ENCODE peak calls at places on chromosomes 3 and 15, in four cellular contexts. Z, R, Y and E are unnamed samples. For H3K4me1, the result is how much of the 10 kb centered on the place peaks cover.

GRCh38 chr3:12586403-12586802 is 29.5 kb downstream of the MKRN2 start:
- DNase-seq in Z (no peak), R (no peak), Y (no peak), E (no peak)

GRCh38 chr3:58161435-58162398 is 49.1 kb downstream of the DNASE1L3 start:
- DNase-seq in Z (peak), R (peak), Y (no peak), E (peak)

GRCh38 chr15:83846847-83847246 is 192.9 kb downstream of the ADAMTSL3 start:
- DNase-seq in Z (no peak), R (no peak), Y (no peak), E (no peak)

GRCh38 chr3:194184265-194184751 is 48.4 kb downstream of the HES1 start:
- DNase-seq in Z (no peak), R (no peak), Y (no peak), E (peak)

GRCh38 chr3:194472290-194472920 is 14.4 kb downstream of the ATP13A3 start:
- DNase-seq in Z (peak), R (no peak), Y (no peak), E (peak)

GRCh38 chr15:87369269-87369668 is 887.3 kb downstream of the NTRK3 start:
- DNase-seq in Z (no peak), R (no peak), Y (no peak), E (peak)

GRCh38 chr3:61936344-61936937 is 375.1 kb downstream of the PTPRG start:
- DNase-seq in Z (peak), R (peak), Y (no peak), E (peak)

GRCh38 chr15:38554354-38554753 is 10.3 kb downstream of the RASGRP1 start:
- DNase-seq in Z (peak), R (no peak), Y (no peak), E (no peak)

GRCh38 chr15:41948499-41948898 is 23.9 kb downstream of the EHD4 start:
- DNase-seq in Z (no peak), R (no peak), Y (no peak), E (no peak)

GRCh38 chr3:41716391-41716910 is 245.5 kb downstream of the ULK4 start:
- DNase-seq in Z (no peak), R (no peak), Y (no peak), E (peak)

GRCh38 chr3:23760871-23761373 is 44.8 kb upstream of the UBE2E1 start:
- DNase-seq in Z (no peak), R (no peak), Y (no peak), E (no peak)

GRCh38 chr3:23761440-23761896 is 44.3 kb upstream of the UBE2E1 start:
- DNase-seq in Z (peak), R (no peak), Y (no peak), E (no peak)

GRCh38 chr3:23764407-23764806 is 41.3 kb upstream of the UBE2E1 start:
- DNase-seq in Z (no peak), R (no peak), Y (no peak), E (no peak)

GRCh38 chr3:23763040-23763477 is 42.7 kb upstream of the UBE2E1 start:
- DNase-seq in Z (no peak), R (no peak), Y (no peak), E (no peak)

DNA sequence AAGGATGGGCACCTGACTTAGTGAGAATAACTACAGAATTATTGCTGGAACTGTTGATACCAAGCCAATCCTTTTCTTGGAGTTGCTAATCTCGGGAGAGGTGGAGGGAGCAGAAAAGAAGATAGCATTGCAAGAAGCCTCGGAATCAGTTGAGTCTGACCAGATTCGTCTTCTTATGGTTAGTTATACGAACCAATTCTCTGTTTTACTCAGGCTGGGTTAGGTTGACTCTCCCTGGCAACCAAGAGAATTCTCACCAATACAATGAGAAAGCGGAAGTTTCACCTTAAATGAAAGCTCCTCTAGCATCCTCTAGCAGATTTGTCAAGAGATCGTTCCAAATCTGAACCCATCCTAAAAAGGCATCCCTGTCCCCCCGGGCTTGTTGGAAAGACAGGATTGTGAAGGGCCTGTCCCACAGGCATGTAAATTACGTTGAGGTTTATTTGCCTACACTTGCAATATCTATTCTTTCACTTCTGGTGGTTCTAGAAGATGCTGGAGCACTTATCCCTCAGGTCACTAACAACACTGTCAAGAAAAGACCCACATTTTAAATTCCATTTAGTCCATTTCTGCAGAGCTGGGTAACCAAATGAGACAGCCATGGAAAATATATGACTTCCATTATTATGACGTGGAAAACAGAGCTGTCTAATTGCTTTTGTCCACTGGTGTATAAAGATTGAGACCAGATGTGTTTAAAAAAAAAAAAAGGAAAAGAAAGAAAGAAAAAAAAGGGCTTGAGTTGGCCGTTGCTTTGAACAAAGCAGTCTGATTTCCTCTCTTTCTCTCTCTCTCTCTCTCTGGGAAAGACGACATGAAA is 43.3 kb upstream of the UBE2E1 start:
- DNase-seq in Z (no peak), R (no peak), Y (no peak), E (no peak)
- H3K4me3 ChIP-seq in Z (peak), R (peak), Y (no peak), E (no peak)

DNA sequence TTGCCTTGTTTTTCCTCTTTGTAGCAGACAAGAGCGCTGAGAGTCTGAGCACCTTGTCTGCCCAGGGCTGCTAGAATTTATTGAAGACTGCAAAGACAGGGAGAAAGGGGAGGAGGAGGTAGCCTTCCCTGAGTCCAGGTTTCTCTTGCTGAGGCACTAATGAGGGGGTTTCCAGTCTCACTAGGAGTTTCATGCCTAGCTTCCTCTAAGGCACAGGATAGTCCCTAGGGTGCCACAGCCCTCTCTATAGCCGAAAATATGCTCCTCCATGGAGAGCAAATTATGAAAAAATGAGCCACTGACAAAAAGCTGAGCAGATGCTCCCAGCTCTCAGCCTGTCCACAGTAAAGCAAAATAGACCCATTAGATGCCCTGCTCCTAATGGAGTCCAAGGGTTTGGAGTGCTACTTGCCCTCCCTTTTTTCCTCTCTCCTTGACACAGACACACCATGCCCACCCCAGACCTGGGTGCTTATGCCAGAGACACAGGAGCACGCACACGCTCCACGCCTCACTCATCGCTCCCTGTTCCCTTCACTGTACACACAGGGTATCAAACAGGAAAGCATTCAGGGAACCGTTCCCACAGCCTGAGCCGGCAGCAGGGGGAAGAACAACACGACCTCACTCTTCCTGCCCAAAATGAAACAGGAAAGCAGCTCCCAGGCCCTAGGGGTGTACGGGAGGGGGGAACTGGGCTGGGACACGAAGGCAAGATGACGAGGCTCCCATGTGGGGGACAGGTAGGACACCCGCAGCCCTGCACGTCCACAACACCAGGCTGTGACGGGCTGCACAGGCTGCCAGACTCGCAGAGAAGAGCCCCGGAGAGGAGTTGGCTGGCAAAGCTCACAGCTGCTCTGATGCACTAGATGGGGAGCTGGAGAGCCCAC is 11.0 kb downstream of the DLL4 start:
- DNase-seq in Z (peak), R (no peak), Y (peak), E (no peak)
- H3K4me1 ChIP-seq in Z (under half), R (under half), Y (half or more), E (under half)

GRCh38 chr3:120569224-120569915 is 26.8 kb upstream of the NDUFB4 start:
- DNase-seq in Z (no peak), R (peak), Y (no peak), E (no peak)

GRCh38 chr3:120568198-120568523 is 28.0 kb upstream of the NDUFB4 start:
- DNase-seq in Z (no peak), R (no peak), Y (no peak), E (no peak)

GRCh38 chr3:120568624-120569023 is 27.5 kb upstream of the NDUFB4 start:
- DNase-seq in Z (no peak), R (peak), Y (no peak), E (no peak)

GRCh38 chr3:120566243-120566980 is 29.7 kb upstream of the NDUFB4 start:
- DNase-seq in Z (no peak), R (peak), Y (no peak), E (no peak)

GRCh38 chr3:120567370-120568197 is 28.6 kb upstream of the NDUFB4 start:
- DNase-seq in Z (peak), R (peak), Y (no peak), E (peak)
- H3K27ac ChIP-seq in Z (no peak), R (peak), Y (peak), E (no peak)

GRCh38 chr15:89091667-89092220 is 3.5 kb downstream of the ABHD2 start:
- DNase-seq in Z (no peak), R (no peak), Y (no peak), E (no peak)
- H3K4me3 ChIP-seq in Z (peak), R (peak), Y (peak), E (no peak)

DNA sequence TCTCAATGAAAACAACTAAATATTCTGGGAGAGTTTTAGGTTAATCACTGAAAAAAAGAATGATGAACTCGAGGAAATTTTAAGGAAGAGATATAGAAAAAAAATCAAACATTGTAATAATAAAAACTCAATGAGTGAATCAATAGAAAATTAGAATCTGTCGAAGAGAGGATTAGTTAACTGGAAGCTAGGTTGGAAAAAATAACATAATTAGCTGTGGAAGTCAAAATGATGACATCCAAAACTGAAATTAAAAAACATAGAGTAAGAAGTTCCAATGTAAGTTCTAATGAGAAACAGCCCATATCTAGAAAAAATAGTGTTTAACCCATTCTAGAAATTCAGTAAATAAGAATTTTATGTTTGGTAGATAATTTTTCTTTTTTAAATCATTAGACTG is 299.3 kb upstream of the RARB start:
- DNase-seq in Z (no peak), R (no peak), Y (no peak), E (no peak)
- H3K4me1 ChIP-seq in Z (under half), R (under half), Y (under half), E (under half)